ENCODE peak calls at places on chromosomes 16 and 17, in seven cellular contexts. One of them, this sample, is unnamed.

GRCh38 chr17:34579017-34579946 is at the start of gene TMEM132E:
- DNase-seq in glutamatergic neuron: peak
- DNase-seq in globus pallidus: peak
- DNase-seq in mucosa of descending colon: peak
- DNase-seq in stimulated activated CD4-positive, alpha-beta T cell treated with anti-CD3 and anti-CD28 coated beads, Interleukin-4, amount 100 ng/mL, for 48 hours: no peak
- DNase-seq in stimulated activated naive B cell treated with anti-CD40 and anti-IgM and Interleukin-4, amounts not matched to agents 10 μg/mL and 1 μg/mL and 100 μg/mL, for 72 hours: no peak
- DNase-seq in prostate gland: peak
- DNase-seq in this sample: peak

GRCh38 chr17:66025551-66025950 is 166.4 kb downstream of the CEP112 start:
- DNase-seq in glutamatergic neuron: no peak
- DNase-seq in globus pallidus: no peak
- DNase-seq in mucosa of descending colon: no peak
- DNase-seq in stimulated activated CD4-positive, alpha-beta T cell treated with anti-CD3 and anti-CD28 coated beads, Interleukin-4, amount 100 ng/mL, for 48 hours: no peak
- DNase-seq in stimulated activated naive B cell treated with anti-CD40 and anti-IgM and Interleukin-4, amounts not matched to agents 10 μg/mL and 1 μg/mL and 100 μg/mL, for 72 hours: no peak
- DNase-seq in prostate gland: no peak
- DNase-seq in this sample: no peak

GRCh38 chr16:24748242-24748641 is 18.8 kb downstream of the TNRC6A start:
- DNase-seq in glutamatergic neuron: no peak
- DNase-seq in globus pallidus: peak
- DNase-seq in mucosa of descending colon: no peak
- DNase-seq in stimulated activated CD4-positive, alpha-beta T cell treated with anti-CD3 and anti-CD28 coated beads, Interleukin-4, amount 100 ng/mL, for 48 hours: no peak
- DNase-seq in stimulated activated naive B cell treated with anti-CD40 and anti-IgM and Interleukin-4, amounts not matched to agents 10 μg/mL and 1 μg/mL and 100 μg/mL, for 72 hours: no peak
- DNase-seq in prostate gland: peak
- DNase-seq in this sample: peak

GRCh38 chr17:36592711-36593321 is 1.1 kb downstream of the DHRS11 start:
- DNase-seq in glutamatergic neuron: no peak
- DNase-seq in globus pallidus: no peak
- DNase-seq in mucosa of descending colon: peak
- DNase-seq in stimulated activated CD4-positive, alpha-beta T cell treated with anti-CD3 and anti-CD28 coated beads, Interleukin-4, amount 100 ng/mL, for 48 hours: no peak
- DNase-seq in stimulated activated naive B cell treated with anti-CD40 and anti-IgM and Interleukin-4, amounts not matched to agents 10 μg/mL and 1 μg/mL and 100 μg/mL, for 72 hours: no peak
- DNase-seq in prostate gland: no peak
- DNase-seq in this sample: no peak

GRCh38 chr17:9669551-9670008 is 24.3 kb downstream of the USP43 start:
- DNase-seq in glutamatergic neuron: no peak
- DNase-seq in globus pallidus: no peak
- DNase-seq in mucosa of descending colon: peak
- DNase-seq in stimulated activated CD4-positive, alpha-beta T cell treated with anti-CD3 and anti-CD28 coated beads, Interleukin-4, amount 100 ng/mL, for 48 hours: no peak
- DNase-seq in stimulated activated naive B cell treated with anti-CD40 and anti-IgM and Interleukin-4, amounts not matched to agents 10 μg/mL and 1 μg/mL and 100 μg/mL, for 72 hours: no peak
- DNase-seq in prostate gland: peak
- DNase-seq in this sample: no peak

GRCh38 chr17:14926526-14927122 is 338.5 kb downstream of the PMP22 start:
- DNase-seq in glutamatergic neuron: peak
- DNase-seq in globus pallidus: peak
- DNase-seq in mucosa of descending colon: peak
- DNase-seq in stimulated activated CD4-positive, alpha-beta T cell treated with anti-CD3 and anti-CD28 coated beads, Interleukin-4, amount 100 ng/mL, for 48 hours: peak
- DNase-seq in stimulated activated naive B cell treated with anti-CD40 and anti-IgM and Interleukin-4, amounts not matched to agents 10 μg/mL and 1 μg/mL and 100 μg/mL, for 72 hours: peak
- DNase-seq in prostate gland: peak
- DNase-seq in this sample: peak

GRCh38 chr16:49663081-49664057 is 192.5 kb downstream of the ZNF423 start:
- DNase-seq in glutamatergic neuron: no peak
- DNase-seq in globus pallidus: no peak
- DNase-seq in mucosa of descending colon: peak
- DNase-seq in stimulated activated CD4-positive, alpha-beta T cell treated with anti-CD3 and anti-CD28 coated beads, Interleukin-4, amount 100 ng/mL, for 48 hours: no peak
- DNase-seq in stimulated activated naive B cell treated with anti-CD40 and anti-IgM and Interleukin-4, amounts not matched to agents 10 μg/mL and 1 μg/mL and 100 μg/mL, for 72 hours: no peak
- DNase-seq in prostate gland: no peak
- DNase-seq in this sample: no peak

GRCh38 chr17:29929006-29929543 is 953 bp downstream of the SSH2 start:
- DNase-seq in glutamatergic neuron: peak
- DNase-seq in globus pallidus: peak
- DNase-seq in mucosa of descending colon: peak
- DNase-seq in stimulated activated CD4-positive, alpha-beta T cell treated with anti-CD3 and anti-CD28 coated beads, Interleukin-4, amount 100 ng/mL, for 48 hours: no peak
- DNase-seq in stimulated activated naive B cell treated with anti-CD40 and anti-IgM and Interleukin-4, amounts not matched to agents 10 μg/mL and 1 μg/mL and 100 μg/mL, for 72 hours: no peak
- DNase-seq in prostate gland: peak
- DNase-seq in this sample: no peak

GRCh38 chr16:52729731-52730130 is 182.8 kb upstream of the TOX3 start:
- DNase-seq in glutamatergic neuron: no peak
- DNase-seq in globus pallidus: no peak
- DNase-seq in mucosa of descending colon: no peak
- DNase-seq in stimulated activated CD4-positive, alpha-beta T cell treated with anti-CD3 and anti-CD28 coated beads, Interleukin-4, amount 100 ng/mL, for 48 hours: no peak
- DNase-seq in stimulated activated naive B cell treated with anti-CD40 and anti-IgM and Interleukin-4, amounts not matched to agents 10 μg/mL and 1 μg/mL and 100 μg/mL, for 72 hours: no peak
- DNase-seq in prostate gland: no peak
- DNase-seq in this sample: no peak

This sample was measured in putamen.